ENCODE peak calls at places on chromosome 14, in ten cellular contexts. R is astrocyte; G is esophagus squamous epithelium; Y is kidney tubule cell; B is T-helper 22 cell; V is stimulated activated CD8-positive, alpha-beta memory T cell treated with anti-CD3 and anti-CD28 coated beads, Interleukin-4, amount 100 ng/mL, for 1 hour; J is NCI-H1092 treated with DMSO at 0.1 percent for 48 hours; Z is dorsolateral prefrontal cortex; O is NCI-H1694 treated with DMSO at 0.1 percent for 48 hours; D is activated naive CD4-positive, alpha-beta T cell treated with anti-CD3 and anti-CD28 coated beads, Interleukin-2, amount 50 U/mL, for 16 hours. X is an unnamed sample.

GRCh38 chr14:89386214-89386886 is 30.7 kb downstream of the FOXN3 start:
- DNase-seq in R (peak; percentile 65), G (no peak), Y (peak; percentile 74), B (no peak), V (no peak), J (no peak), Z (no peak), O (peak; percentile 98), D (no peak), X (no peak)

GRCh38 chr14:53217283-53217994 is 64.3 kb upstream of the DDHD1 start:
- DNase-seq in R (peak; percentile 39), G (no peak), Y (peak; percentile 63), B (peak; percentile 49), V (peak; percentile 41), J (peak; percentile 50), Z (peak; percentile 65), O (peak; percentile 46), D (peak; percentile 80), X (peak; percentile 67)

GRCh38 chr14:71574976-71575375 is 357.3 kb upstream of the RGS6 start:
- DNase-seq in R (peak; percentile 92), G (no peak), Y (peak; percentile 54), B (no peak), V (no peak), J (no peak), Z (no peak), O (no peak), D (no peak), X (no peak)

GRCh38 chr14:68113328-68113930 is 293.9 kb downstream of the RAD51B start:
- DNase-seq in R (no peak), G (no peak), Y (no peak), B (no peak), V (no peak), J (no peak), Z (no peak), O (no peak), D (no peak), X (no peak)

GRCh38 chr14:51774209-51774608 is 86.2 kb upstream of the GNG2 start:
- DNase-seq in R (no peak), G (no peak), Y (no peak), B (no peak), V (no peak), J (no peak), Z (no peak), O (no peak), D (no peak), X (peak; percentile 33)

GRCh38 chr14:59969319-59969718 is 49.4 kb downstream of the LRRC9 start:
- DNase-seq in R (peak; percentile 22), G (no peak), Y (no peak), B (no peak), V (no peak), J (no peak), Z (no peak), O (no peak), D (no peak), X (no peak)

GRCh38 chr14:95486875-95487668 is 29.4 kb downstream of the SYNE3 start:
- DNase-seq in R (no peak), G (no peak), Y (no peak), B (no peak), V (no peak), J (no peak), Z (no peak), O (no peak), D (no peak), X (peak; percentile 72)

GRCh38 chr14:68145036-68145435 is 325.5 kb downstream of the RAD51B start:
- DNase-seq in R (no peak), G (no peak), Y (peak; percentile 96), B (no peak), V (no peak), J (no peak), Z (no peak), O (no peak), D (no peak), X (no peak)

GRCh38 chr14:82855912-82856381 is 1322.3 kb upstream of the SEL1L start:
- DNase-seq in R (peak; percentile 44), G (no peak), Y (peak; percentile 25), B (no peak), V (no peak), J (peak; percentile 23), Z (no peak), O (peak; percentile 55), D (no peak), X (peak; percentile 90)

GRCh38 chr14:57918791-57919190 is 52.9 kb upstream of the SLC35F4 start:
- DNase-seq in R (peak; percentile 42), G (no peak), Y (peak; percentile 89), B (no peak), V (no peak), J (no peak), Z (no peak), O (no peak), D (no peak), X (no peak)

GRCh38 chr14:101062611-101063010 is 159.1 kb upstream of the RTL1 start:
- DNase-seq in R (no peak), G (no peak), Y (no peak), B (no peak), V (no peak), J (no peak), Z (no peak), O (no peak), D (no peak), X (no peak)

GRCh38 chr14:95097385-95097784 is 59.9 kb downstream of the DICER1 start:
- DNase-seq in R (peak; percentile 18), G (no peak), Y (no peak), B (no peak), V (no peak), J (no peak), Z (no peak), O (no peak), D (no peak), X (no peak)

GRCh38 chr14:98234208-98234607 is 1037.8 kb downstream of the BCL11B start:
- DNase-seq in R (peak; percentile 48), G (no peak), Y (peak; percentile 74), B (no peak), V (no peak), J (no peak), Z (no peak), O (no peak), D (no peak), X (no peak)

GRCh38 chr14:99772371-99773283 is 20.6 kb upstream of the EML1 start:
- DNase-seq in R (no peak), G (no peak), Y (no peak), B (no peak), V (no peak), J (no peak), Z (no peak), O (no peak), D (no peak), X (no peak)

GRCh38 chr14:62179367-62180018 is 417.3 kb downstream of the SNAPC1 start:
- DNase-seq in R (peak; percentile 83), G (no peak), Y (peak; percentile 66), B (no peak), V (no peak), J (peak; percentile 79), Z (peak; percentile 71), O (peak; percentile 93), D (no peak), X (peak; percentile 74)

GRCh38 chr14:23127861-23128260 is 8.8 kb upstream of the CEBPE start:
- DNase-seq in R (no peak), G (no peak), Y (peak; percentile 56), B (no peak), V (no peak), J (no peak), Z (no peak), O (no peak), D (no peak), X (no peak)

GRCh38 chr14:52079239-52079956 is 10.5 kb upstream of the NID2 start:
- DNase-seq in R (peak; percentile 60), G (no peak), Y (peak; percentile 60), B (no peak), V (no peak), J (no peak), Z (no peak), O (no peak), D (no peak), X (no peak)

GRCh38 chr14:105064721-105065143 is 498 bp downstream of the GPR132 start:
- DNase-seq in R (peak; percentile 64), G (no peak), Y (peak; percentile 79), B (peak; percentile 31), V (no peak), J (no peak), Z (no peak), O (no peak), D (no peak), X (no peak)

GRCh38 chr14:106586098-106586704 is 1059.8 kb downstream of the TMEM121 start:
- DNase-seq in R (no peak), G (no peak), Y (peak; percentile 32), B (peak; percentile 9), V (peak; percentile 39), J (no peak), Z (no peak), O (no peak), D (peak; percentile 68), X (peak; percentile 59)

X was measured in NCI-H1105.